ENCODE peak calls at places on chromosomes 13 and 19, in eight cellular contexts. One of them, this sample, is unnamed.
A peak's percentile ranks its signal among the peaks of the same experiment; 100 is the strongest.

GRCh38 chr13:102846261-102847015 is 606 bp downstream of the ERCC5 start:
- DNase-seq in GM12878: no peak
- DNase-seq in Peyer's patch: peak; percentile 59
- DNase-seq in stomach: peak; percentile 40
- DNase-seq in suprapubic skin: peak; percentile 81
- DNase-seq in ovary: peak; percentile 31
- DNase-seq in body of pancreas: peak; percentile 42
- DNase-seq in adrenal gland: peak; percentile 53
- DNase-seq in this sample: peak; percentile 27

GRCh38 chr19:46746281-46746965 is at the start of gene STRN4:
- DNase-seq in suprapubic skin: no peak
- DNase-seq in body of pancreas: no peak
- DNase-seq in Peyer's patch: peak; percentile 78
- DNase-seq in GM12878: no peak
- DNase-seq in stomach: peak; percentile 67
- DNase-seq in ovary: peak; percentile 71
- DNase-seq in adrenal gland: no peak
- DNase-seq in this sample: no peak

GRCh38 chr13:21800847-21801616 is 130.2 kb downstream of the FGF9 start:
- DNase-seq in adrenal gland: no peak
- DNase-seq in suprapubic skin: no peak
- DNase-seq in GM12878: no peak
- DNase-seq in ovary: no peak
- DNase-seq in Peyer's patch: no peak
- DNase-seq in body of pancreas: no peak
- DNase-seq in stomach: no peak
- DNase-seq in this sample: no peak

GRCh38 chr13:96238861-96239260 is 149.0 kb downstream of the HS6ST3 start:
- DNase-seq in stomach: no peak
- DNase-seq in GM12878: no peak
- DNase-seq in body of pancreas: no peak
- DNase-seq in Peyer's patch: no peak
- DNase-seq in ovary: no peak
- DNase-seq in adrenal gland: no peak
- DNase-seq in suprapubic skin: no peak
- DNase-seq in this sample: no peak

GRCh38 chr19:32020538-32020937 is 324.9 kb upstream of the ZNF507 start:
- DNase-seq in ovary: no peak
- DNase-seq in stomach: no peak
- DNase-seq in GM12878: no peak
- DNase-seq in adrenal gland: no peak
- DNase-seq in suprapubic skin: no peak
- DNase-seq in Peyer's patch: no peak
- DNase-seq in body of pancreas: no peak
- DNase-seq in this sample: no peak

GRCh38 chr19:39479916-39480315 is 722 bp upstream of the TIMM50 start:
- DNase-seq in ovary: no peak
- DNase-seq in GM12878: no peak
- DNase-seq in body of pancreas: no peak
- DNase-seq in suprapubic skin: no peak
- DNase-seq in adrenal gland: no peak
- DNase-seq in Peyer's patch: no peak
- DNase-seq in stomach: no peak
- DNase-seq in this sample: no peak

GRCh38 chr13:21657538-21657937 is 13.3 kb upstream of the FGF9 start:
- DNase-seq in suprapubic skin: no peak
- DNase-seq in adrenal gland: no peak
- DNase-seq in ovary: no peak
- DNase-seq in body of pancreas: no peak
- DNase-seq in Peyer's patch: no peak
- DNase-seq in stomach: no peak
- DNase-seq in GM12878: no peak
- DNase-seq in this sample: no peak

GRCh38 chr13:99626461-99627082 is 125.3 kb downstream of the TM9SF2 start:
- DNase-seq in Peyer's patch: no peak
- DNase-seq in stomach: no peak
- DNase-seq in ovary: no peak
- DNase-seq in suprapubic skin: no peak
- DNase-seq in GM12878: no peak
- DNase-seq in body of pancreas: no peak
- DNase-seq in adrenal gland: peak; percentile 43
- DNase-seq in this sample: no peak

GRCh38 chr13:62110079-62110478 is 694.4 kb upstream of the PCDH20 start:
- DNase-seq in GM12878: no peak
- DNase-seq in body of pancreas: no peak
- DNase-seq in suprapubic skin: no peak
- DNase-seq in stomach: no peak
- DNase-seq in Peyer's patch: no peak
- DNase-seq in ovary: no peak
- DNase-seq in adrenal gland: no peak
- DNase-seq in this sample: no peak

GRCh38 chr19:8363803-8364771 is at the start of gene ANGPTL4:
- DNase-seq in GM12878: no peak
- DNase-seq in suprapubic skin: peak; percentile 90
- DNase-seq in ovary: peak; percentile 66
- DNase-seq in Peyer's patch: peak; percentile 85
- DNase-seq in body of pancreas: peak; percentile 70
- DNase-seq in adrenal gland: peak; percentile 77
- DNase-seq in stomach: peak; percentile 82
- DNase-seq in this sample: peak; percentile 77

GRCh38 chr13:100100115-100100879 is 11.4 kb downstream of the PCCA start:
- DNase-seq in Peyer's patch: no peak
- DNase-seq in body of pancreas: peak; percentile 54
- DNase-seq in stomach: peak; percentile 53
- DNase-seq in GM12878: no peak
- DNase-seq in suprapubic skin: no peak
- DNase-seq in adrenal gland: peak; percentile 75
- DNase-seq in ovary: peak; percentile 41
- DNase-seq in this sample: no peak

GRCh38 chr13:110815471-110816204 is 99.2 kb downstream of the ANKRD10 start:
- DNase-seq in body of pancreas: no peak
- DNase-seq in GM12878: peak; percentile 13
- DNase-seq in Peyer's patch: no peak
- DNase-seq in ovary: no peak
- DNase-seq in stomach: no peak
- DNase-seq in adrenal gland: no peak
- DNase-seq in suprapubic skin: peak; percentile 45
- DNase-seq in this sample: no peak

GRCh38 chr13:57666554-57666953 is 35.0 kb downstream of the PCDH17 start:
- DNase-seq in Peyer's patch: no peak
- DNase-seq in body of pancreas: no peak
- DNase-seq in adrenal gland: no peak
- DNase-seq in suprapubic skin: no peak
- DNase-seq in GM12878: no peak
- DNase-seq in ovary: no peak
- DNase-seq in stomach: no peak
- DNase-seq in this sample: no peak

GRCh38 chr19:17214531-17215124 is 529 bp upstream of the USE1 start:
- DNase-seq in adrenal gland: no peak
- DNase-seq in suprapubic skin: no peak
- DNase-seq in ovary: peak; percentile 33
- DNase-seq in stomach: no peak
- DNase-seq in Peyer's patch: no peak
- DNase-seq in GM12878: no peak
- DNase-seq in body of pancreas: no peak
- DNase-seq in this sample: no peak

GRCh38 chr19:45468159-45468651 is 409 bp downstream of the FOSB start:
- DNase-seq in stomach: peak; percentile 35
- DNase-seq in Peyer's patch: peak; percentile 63
- DNase-seq in body of pancreas: peak; percentile 55
- DNase-seq in GM12878: no peak
- DNase-seq in ovary: peak; percentile 66
- DNase-seq in suprapubic skin: no peak
- DNase-seq in adrenal gland: peak; percentile 49
- DNase-seq in this sample: peak; percentile 92

GRCh38 chr19:13102666-13103584 is at the start of gene LYL1:
- DNase-seq in GM12878: no peak
- DNase-seq in ovary: peak; percentile 84
- DNase-seq in body of pancreas: no peak
- DNase-seq in stomach: peak; percentile 86
- DNase-seq in suprapubic skin: no peak
- DNase-seq in adrenal gland: peak; percentile 78
- DNase-seq in Peyer's patch: peak; percentile 69
- DNase-seq in this sample: no peak

GRCh38 chr19:31285744-31286143 is 63.5 kb downstream of the TSHZ3 start:
- DNase-seq in GM12878: no peak
- DNase-seq in suprapubic skin: no peak
- DNase-seq in ovary: peak; percentile 63
- DNase-seq in stomach: no peak
- DNase-seq in adrenal gland: no peak
- DNase-seq in Peyer's patch: peak; percentile 30
- DNase-seq in body of pancreas: no peak
- DNase-seq in this sample: no peak

GRCh38 chr19:1512671-1513491 is at the start of gene ADAMTSL5:
- DNase-seq in Peyer's patch: peak; percentile 86
- DNase-seq in adrenal gland: no peak
- DNase-seq in GM12878: no peak
- DNase-seq in suprapubic skin: no peak
- DNase-seq in ovary: peak; percentile 51
- DNase-seq in stomach: peak; percentile 60
- DNase-seq in body of pancreas: no peak
- DNase-seq in this sample: no peak

GRCh38 chr13:60230593-60230992 is 66.9 kb upstream of the DIAPH3 start:
- DNase-seq in Peyer's patch: no peak
- DNase-seq in body of pancreas: no peak
- DNase-seq in suprapubic skin: no peak
- DNase-seq in ovary: no peak
- DNase-seq in GM12878: no peak
- DNase-seq in stomach: no peak
- DNase-seq in adrenal gland: no peak
- DNase-seq in this sample: no peak

GRCh38 chr19:4082172-4082571 is 15.5 kb upstream of the ZBTB7A start:
- DNase-seq in body of pancreas: no peak
- DNase-seq in suprapubic skin: no peak
- DNase-seq in Peyer's patch: no peak
- DNase-seq in ovary: no peak
- DNase-seq in stomach: no peak
- DNase-seq in GM12878: no peak
- DNase-seq in adrenal gland: no peak
- DNase-seq in this sample: no peak

GRCh38 chr13:29457299-29457698 is 138.2 kb downstream of the SLC7A1 start:
- DNase-seq in GM12878: no peak
- DNase-seq in ovary: no peak
- DNase-seq in Peyer's patch: no peak
- DNase-seq in stomach: no peak
- DNase-seq in suprapubic skin: no peak
- DNase-seq in adrenal gland: no peak
- DNase-seq in body of pancreas: no peak
- DNase-seq in this sample: no peak

GRCh38 chr13:36131931-36132297 is 732 bp upstream of the DCLK1 start:
- DNase-seq in stomach: no peak
- DNase-seq in body of pancreas: no peak
- DNase-seq in GM12878: no peak
- DNase-seq in suprapubic skin: peak; percentile 81
- DNase-seq in ovary: no peak
- DNase-seq in adrenal gland: no peak
- DNase-seq in Peyer's patch: no peak
- DNase-seq in this sample: no peak

GRCh38 chr19:16051254-16052025 is 24.9 kb upstream of the TPM4 start:
- DNase-seq in GM12878: no peak
- DNase-seq in adrenal gland: no peak
- DNase-seq in suprapubic skin: no peak
- DNase-seq in stomach: no peak
- DNase-seq in ovary: no peak
- DNase-seq in Peyer's patch: no peak
- DNase-seq in body of pancreas: no peak
- DNase-seq in this sample: no peak
- TF ChIP-seq CTCF in GM12878: no peak
- TF ChIP-seq CTCF in adrenal gland: no peak
- TF ChIP-seq CTCF in suprapubic skin: no peak
- TF ChIP-seq CTCF in stomach: no peak
- TF ChIP-seq CTCF in ovary: no peak
- TF ChIP-seq CTCF in Peyer's patch: no peak
- TF ChIP-seq CTCF in body of pancreas: no peak
- TF ChIP-seq CTCF in this sample: no peak

DNA sequence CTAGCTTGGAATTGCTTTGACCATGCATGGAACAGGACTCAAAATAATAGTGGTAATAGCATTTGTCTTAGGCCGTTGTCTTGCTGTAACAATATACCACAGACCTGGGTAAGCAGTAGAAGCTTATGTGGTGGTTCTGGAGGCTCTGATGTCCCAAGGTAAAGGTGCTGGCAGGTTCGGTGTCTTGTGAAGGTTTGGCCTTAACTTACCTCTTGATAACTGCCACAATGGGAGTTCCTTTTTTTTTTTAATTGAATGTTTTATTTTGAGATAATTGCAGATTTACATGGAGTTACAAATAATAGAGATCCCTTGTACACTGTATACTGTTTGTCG is 5.8 kb downstream of the RPL21 start:
- DNase-seq in suprapubic skin: no peak
- DNase-seq in Peyer's patch: no peak
- DNase-seq in ovary: no peak
- DNase-seq in body of pancreas: no peak
- DNase-seq in stomach: no peak
- DNase-seq in adrenal gland: no peak
- DNase-seq in GM12878: no peak
- DNase-seq in this sample: no peak
- TF ChIP-seq POLR2A in suprapubic skin: no peak
- TF ChIP-seq POLR2A in Peyer's patch: no peak
- TF ChIP-seq POLR2A in ovary: no peak
- TF ChIP-seq POLR2A in body of pancreas: no peak
- TF ChIP-seq POLR2A in stomach: no peak
- TF ChIP-seq POLR2A in adrenal gland: no peak
- TF ChIP-seq POLR2A in GM12878: no peak
- TF ChIP-seq POLR2A in this sample: no peak

GRCh38 chr19:35940078-35940775 is 4.1 kb downstream of the LRFN3 start:
- DNase-seq in suprapubic skin: no peak
- DNase-seq in ovary: no peak
- DNase-seq in stomach: no peak
- DNase-seq in GM12878: no peak
- DNase-seq in adrenal gland: no peak
- DNase-seq in Peyer's patch: no peak
- DNase-seq in body of pancreas: no peak
- DNase-seq in this sample: no peak
- H3K4me3 ChIP-seq in suprapubic skin: no peak overlapping the region
- H3K4me3 ChIP-seq in ovary: no peak overlapping the region
- H3K4me3 ChIP-seq in stomach: no peak overlapping the region
- H3K4me3 ChIP-seq in GM12878: no peak overlapping the region
- H3K4me3 ChIP-seq in adrenal gland: no peak overlapping the region
- H3K4me3 ChIP-seq in Peyer's patch: no peak overlapping the region
- H3K4me3 ChIP-seq in body of pancreas: no peak overlapping the region
- H3K4me3 ChIP-seq in this sample: no peak overlapping the region

GRCh38 chr13:65789815-65790214 is 1440.3 kb downstream of the PCDH9 start:
- DNase-seq in GM12878: no peak
- DNase-seq in stomach: no peak
- DNase-seq in suprapubic skin: no peak
- DNase-seq in adrenal gland: no peak
- DNase-seq in ovary: no peak
- DNase-seq in Peyer's patch: no peak
- DNase-seq in body of pancreas: no peak
- DNase-seq in this sample: no peak

GRCh38 chr13:65787087-65787486 is 1443.0 kb downstream of the PCDH9 start:
- DNase-seq in GM12878: no peak
- DNase-seq in Peyer's patch: no peak
- DNase-seq in ovary: no peak
- DNase-seq in adrenal gland: no peak
- DNase-seq in suprapubic skin: no peak
- DNase-seq in stomach: no peak
- DNase-seq in body of pancreas: no peak
- DNase-seq in this sample: no peak

GRCh38 chr13:65783383-65783782 is 1446.8 kb downstream of the PCDH9 start:
- DNase-seq in adrenal gland: no peak
- DNase-seq in Peyer's patch: no peak
- DNase-seq in ovary: no peak
- DNase-seq in GM12878: no peak
- DNase-seq in stomach: no peak
- DNase-seq in suprapubic skin: no peak
- DNase-seq in body of pancreas: no peak
- DNase-seq in this sample: no peak

GRCh38 chr13:65784088-65784816 is 1445.9 kb downstream of the PCDH9 start:
- DNase-seq in adrenal gland: no peak
- DNase-seq in body of pancreas: no peak
- DNase-seq in stomach: no peak
- DNase-seq in suprapubic skin: no peak
- DNase-seq in Peyer's patch: no peak
- DNase-seq in ovary: no peak
- DNase-seq in GM12878: no peak
- DNase-seq in this sample: no peak
- TF ChIP-seq CTCF in adrenal gland: no peak
- TF ChIP-seq CTCF in body of pancreas: no peak
- TF ChIP-seq CTCF in stomach: no peak
- TF ChIP-seq CTCF in suprapubic skin: no peak
- TF ChIP-seq CTCF in Peyer's patch: no peak
- TF ChIP-seq CTCF in ovary: no peak
- TF ChIP-seq CTCF in GM12878: no peak
- TF ChIP-seq CTCF in this sample: no peak

This sample was measured in lower leg skin.